ENCODE peak calls at places on chromosomes 13 and 19, in ten cellular contexts. C, R, L, K, U, O, T, I, G and N are unnamed samples.

GRCh38 chr19:41298327-41298964 is 11.5 kb upstream of the CCDC97 start:
- DNase-seq in I (peak; percentile 46), L (no peak), C (no peak), K (peak; percentile 52), O (peak; percentile 88), U (peak; percentile 92), R (peak; percentile 87), G (no peak), T (no peak), N (peak; percentile 62)

GRCh38 chr13:48969685-48970084 is 6.0 kb upstream of the FNDC3A start:
- DNase-seq in O (no peak), R (no peak), G (no peak), L (no peak), U (no peak), I (no peak), T (no peak), K (no peak), C (no peak), N (no peak)

GRCh38 chr19:13872695-13873389 is 4.1 kb upstream of the NANOS3 start:
- DNase-seq in O (peak; percentile 40), I (no peak), G (no peak), T (peak; percentile 74), L (peak; percentile 46), K (peak; percentile 34), U (peak; percentile 22), R (no peak), C (no peak), N (no peak)

GRCh38 chr19:51123381-51124186 is 1.1 kb upstream of the SIGLEC9 start:
- DNase-seq in R (no peak), C (no peak), L (no peak), T (no peak), U (no peak), I (no peak), G (no peak), K (no peak), O (no peak), N (peak; percentile 61)

GRCh38 chr19:17686027-17686511 is 2.1 kb downstream of the UNC13A start:
- DNase-seq in T (no peak), K (no peak), U (no peak), C (no peak), L (no peak), I (no peak), G (no peak), O (peak; percentile 41), R (no peak), N (no peak)

GRCh38 chr13:26618726-26619125 is 61.2 kb downstream of the WASF3 start:
- DNase-seq in R (no peak), C (no peak), O (no peak), G (no peak), U (no peak), K (no peak), L (no peak), I (no peak), T (no peak), N (no peak)

GRCh38 chr19:23817519-23817918 is 58.8 kb upstream of the ZNF681 start:
- DNase-seq in O (no peak), R (no peak), U (peak; percentile 56), L (no peak), T (no peak), C (peak; percentile 51), K (no peak), I (peak; percentile 62), G (no peak), N (no peak)

GRCh38 chr19:31783592-31783991 is 434.4 kb upstream of the TSHZ3 start:
- DNase-seq in G (no peak), T (peak; percentile 24), I (no peak), R (no peak), U (no peak), K (no peak), C (no peak), O (no peak), L (no peak), N (no peak)

GRCh38 chr19:18798384-18799352 is 7.6 kb upstream of the COMP start:
- DNase-seq in O (no peak), I (no peak), L (no peak), R (no peak), U (no peak), C (no peak), K (no peak), G (no peak), T (peak; percentile 31), N (no peak)

GRCh38 chr13:79937311-79938243 is 403.3 kb downstream of the SPRY2 start:
- DNase-seq in K (no peak), C (no peak), U (no peak), O (no peak), L (no peak), R (no peak), I (no peak), G (no peak), T (no peak), N (no peak)

GRCh38 chr13:48004201-48004600 is 3.1 kb upstream of the SUCLA2 start:
- DNase-seq in C (no peak), R (no peak), U (no peak), T (no peak), L (no peak), G (no peak), I (no peak), K (no peak), O (no peak), N (no peak)

GRCh38 chr13:104015646-104016396 is 949.6 kb upstream of the SLC10A2 start:
- DNase-seq in T (no peak), K (no peak), U (peak; percentile 70), I (no peak), L (no peak), C (no peak), O (no peak), G (no peak), R (no peak), N (no peak)

DNA sequence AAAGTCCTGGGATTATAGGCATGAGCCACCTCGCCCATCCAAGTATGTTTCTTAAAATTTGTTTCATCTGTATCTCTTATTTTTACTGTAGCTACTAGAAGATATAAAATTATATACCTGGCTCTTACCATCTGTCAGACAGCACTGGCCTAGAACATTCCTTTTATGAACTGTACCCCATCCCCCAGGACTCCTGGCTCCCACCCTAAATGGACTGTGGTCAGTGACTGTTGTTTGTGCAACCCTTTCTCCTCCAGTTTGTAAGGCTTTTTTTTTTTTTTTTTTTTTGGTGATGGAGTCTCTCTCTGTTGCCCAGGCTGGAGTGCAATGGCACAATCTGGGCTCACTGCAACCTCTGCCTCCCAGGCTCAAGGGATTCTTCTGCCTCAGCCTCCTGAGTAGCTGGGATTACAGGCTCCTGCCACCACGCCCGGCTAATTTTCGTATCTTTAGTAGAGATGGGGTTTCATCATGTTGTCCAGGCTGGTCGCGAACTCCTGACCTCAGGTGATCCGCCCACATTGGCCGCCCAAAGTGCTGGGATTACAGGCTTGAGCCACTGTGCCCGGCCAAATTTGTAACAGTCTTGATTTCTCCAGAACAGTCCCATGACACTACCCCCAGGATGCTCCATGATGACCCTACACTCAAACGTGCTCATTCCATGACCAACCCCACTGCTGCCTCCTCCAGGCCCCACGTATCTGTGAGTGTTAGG is 2.5 kb downstream of the NDUFA3 start:
- DNase-seq in G (no peak), T (no peak), R (no peak), U (no peak), L (no peak), C (no peak), O (no peak), K (no peak), I (no peak), N (no peak)
- TF ChIP-seq CTCF in G (no peak), T (no peak), R (no peak), U (no peak), L (no peak), C (no peak), O (no peak), K (no peak), I (no peak), N (no peak)

GRCh38 chr13:98482476-98483444 is 94.1 kb downstream of the STK24 start:
- DNase-seq in I (peak; percentile 62), R (peak; percentile 95), G (peak; percentile 5), L (no peak), O (peak; percentile 76), U (peak; percentile 93), C (peak; percentile 40), T (no peak), K (no peak), N (no peak)
- TF ChIP-seq CTCF in I (no peak), R (no peak), G (no peak), L (peak; percentile 28), O (peak; percentile 44), U (peak; percentile 35), C (peak; percentile 3), T (no peak), K (no peak), N (no peak)

GRCh38 chr19:42323852-42324654 is 1.4 kb upstream of the MEGF8 start:
- DNase-seq in C (no peak), T (peak; percentile 44), K (no peak), U (no peak), L (no peak), O (no peak), I (no peak), G (no peak), R (no peak), N (no peak)

GRCh38 chr19:42325896-42326771 is 699 bp downstream of the MEGF8 start:
- DNase-seq in R (no peak), T (peak; percentile 50), I (no peak), G (no peak), K (peak; percentile 39), O (no peak), L (peak; percentile 12), C (no peak), U (no peak), N (no peak)

GRCh38 chr19:42324655-42325307 is 654 bp upstream of the MEGF8 start:
- DNase-seq in R (no peak), O (no peak), C (no peak), U (no peak), G (no peak), T (peak; percentile 49), I (peak; percentile 33), L (no peak), K (no peak), N (no peak)

GRCh38 chr19:42326969-42327368 is 1.5 kb downstream of the MEGF8 start:
- DNase-seq in K (no peak), U (no peak), G (no peak), T (no peak), R (no peak), I (no peak), C (no peak), O (no peak), L (no peak), N (no peak)

DNA sequence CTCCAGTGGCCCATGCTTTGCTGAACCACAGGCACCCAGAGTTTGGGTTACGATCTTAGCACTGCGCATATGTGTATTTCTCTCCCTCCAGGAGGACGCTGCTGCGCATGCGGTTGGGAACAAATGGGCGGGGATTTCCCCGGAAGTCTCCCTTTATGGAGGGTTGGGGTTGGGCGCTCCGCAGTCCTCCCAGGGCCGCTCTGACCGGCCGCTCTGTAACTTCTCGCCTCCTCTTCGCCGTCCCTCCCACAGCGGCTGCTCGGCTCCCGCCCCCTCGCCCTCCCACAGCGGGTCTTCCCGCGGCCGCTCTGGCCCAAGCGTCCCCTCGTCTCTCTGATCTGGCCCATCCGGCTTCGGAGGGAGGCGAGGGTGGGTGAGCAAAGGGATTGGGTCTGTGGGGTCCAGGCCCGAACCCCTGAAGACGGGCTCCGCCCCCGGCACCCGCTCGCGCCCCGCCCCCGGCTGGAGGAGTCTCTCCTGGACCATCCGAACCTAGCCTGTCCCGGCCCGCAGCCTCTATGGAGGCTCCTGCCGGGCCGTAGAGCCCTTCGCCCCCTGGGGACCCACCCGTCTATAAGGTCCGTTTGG is at the start of gene MEGF8:
- DNase-seq in L (peak; percentile 97), K (peak; percentile 94), O (peak; percentile 98), T (peak; percentile 98), C (peak; percentile 99), G (peak; percentile 92), U (peak; percentile 99), I (peak; percentile 99), R (peak; percentile 99), N (peak; percentile 96)
- TF ChIP-seq CTCF in L (peak; percentile 88), K (peak; percentile 14), O (peak; percentile 96), T (no peak), C (peak; percentile 91), G (peak; percentile 87), U (peak; percentile 89), I (peak; percentile 88), R (peak; percentile 74), N (no peak)

GRCh38 chr19:5515737-5516136 is 52.0 kb downstream of the TINCR start:
- DNase-seq in U (no peak), L (no peak), C (no peak), T (no peak), K (no peak), O (no peak), G (no peak), I (no peak), R (no peak), N (no peak)
- TF ChIP-seq CTCF in U (no peak), L (peak; percentile 51), C (peak; percentile 32), T (no peak), K (peak; percentile 25), O (no peak), G (no peak), I (no peak), R (no peak), N (no peak)